ENCODE peak calls at places on chromosomes 16 and 17, in four cellular contexts. One of them, this sample, is unnamed.

GRCh38 chr16:55471448-55472097 is 7.4 kb upstream of the MMP2 start:
- DNase-seq in CD8-positive, alpha-beta T cell: no peak
- DNase-seq in HCT116: peak; percentile 13
- DNase-seq in AG04449: peak; percentile 60
- DNase-seq in this sample: no peak

GRCh38 chr17:80959330-80960036 is 32.2 kb upstream of the CHMP6 start:
- DNase-seq in CD8-positive, alpha-beta T cell: no peak
- DNase-seq in HCT116: no peak
- DNase-seq in AG04449: no peak
- DNase-seq in this sample: peak; percentile 93

GRCh38 chr16:78100162-78100467 is 661 bp downstream of the WWOX start:
- DNase-seq in CD8-positive, alpha-beta T cell: no peak
- DNase-seq in HCT116: no peak
- DNase-seq in AG04449: no peak
- DNase-seq in this sample: no peak

GRCh38 chr16:81832801-81833547 is 53.9 kb downstream of the PLCG2 start:
- DNase-seq in CD8-positive, alpha-beta T cell: no peak
- DNase-seq in HCT116: no peak
- DNase-seq in AG04449: no peak
- DNase-seq in this sample: no peak

GRCh38 chr17:81070541-81071246 is 35.7 kb downstream of the BAIAP2 start:
- DNase-seq in CD8-positive, alpha-beta T cell: no peak
- DNase-seq in HCT116: no peak
- DNase-seq in AG04449: no peak
- DNase-seq in this sample: no peak

GRCh38 chr17:81713556-81714411 is 1.7 kb downstream of the SLC25A10 start:
- DNase-seq in CD8-positive, alpha-beta T cell: no peak
- DNase-seq in HCT116: no peak
- DNase-seq in AG04449: no peak
- DNase-seq in this sample: no peak

GRCh38 chr16:83513006-83513755 is 294.6 kb upstream of the HSBP1 start:
- DNase-seq in CD8-positive, alpha-beta T cell: no peak
- DNase-seq in HCT116: no peak
- DNase-seq in AG04449: peak; percentile 73
- DNase-seq in this sample: no peak

GRCh38 chr16:3513892-3514600 is 13.2 kb downstream of the CLUAP1 start:
- DNase-seq in CD8-positive, alpha-beta T cell: no peak
- DNase-seq in HCT116: no peak
- DNase-seq in AG04449: no peak
- DNase-seq in this sample: no peak

GRCh38 chr17:43637563-43638323 is 24.0 kb downstream of the MEOX1 start:
- DNase-seq in CD8-positive, alpha-beta T cell: no peak
- DNase-seq in HCT116: no peak
- DNase-seq in AG04449: no peak
- DNase-seq in this sample: no peak

GRCh38 chr17:78717431-78717980 is 64.6 kb downstream of the CYTH1 start:
- DNase-seq in CD8-positive, alpha-beta T cell: no peak
- DNase-seq in HCT116: no peak
- DNase-seq in AG04449: no peak
- DNase-seq in this sample: no peak

GRCh38 chr17:61631800-61632199 is 40.8 kb upstream of the NACA2 start:
- DNase-seq in CD8-positive, alpha-beta T cell: no peak
- DNase-seq in HCT116: no peak
- DNase-seq in AG04449: no peak
- DNase-seq in this sample: no peak

GRCh38 chr16:28212532-28212873 is 738 bp upstream of the XPO6 start:
- DNase-seq in CD8-positive, alpha-beta T cell: no peak
- DNase-seq in HCT116: peak; percentile 15
- DNase-seq in AG04449: no peak
- DNase-seq in this sample: no peak

GRCh38 chr17:82267575-82268379 is 5.7 kb downstream of the CSNK1D start:
- DNase-seq in CD8-positive, alpha-beta T cell: no peak
- DNase-seq in HCT116: no peak
- DNase-seq in AG04449: peak; percentile 80
- DNase-seq in this sample: peak; percentile 97

GRCh38 chr17:44235583-44235936 is 16.1 kb upstream of the UBTF start:
- DNase-seq in CD8-positive, alpha-beta T cell: no peak
- DNase-seq in HCT116: peak; percentile 73
- DNase-seq in AG04449: no peak
- DNase-seq in this sample: no peak

GRCh38 chr16:54070944-54071343 is 215.6 kb downstream of the IRX3 start:
- DNase-seq in CD8-positive, alpha-beta T cell: no peak
- DNase-seq in HCT116: no peak
- DNase-seq in AG04449: no peak
- DNase-seq in this sample: no peak

GRCh38 chr17:5584971-5585794 is 874 bp upstream of the NLRP1 start:
- DNase-seq in CD8-positive, alpha-beta T cell: no peak
- DNase-seq in HCT116: no peak
- DNase-seq in AG04449: peak; percentile 79
- DNase-seq in this sample: no peak

GRCh38 chr17:77698903-77699615 is 259.4 kb upstream of the TNRC6C start:
- DNase-seq in CD8-positive, alpha-beta T cell: no peak
- DNase-seq in HCT116: no peak
- DNase-seq in AG04449: no peak
- DNase-seq in this sample: peak; percentile 58

GRCh38 chr17:48048321-48049140 is at the start of gene NFE2L1:
- DNase-seq in CD8-positive, alpha-beta T cell: no peak
- DNase-seq in HCT116: peak; percentile 96
- DNase-seq in AG04449: peak; percentile 53
- DNase-seq in this sample: peak; percentile 96

GRCh38 chr16:53440125-53440524 is 5.9 kb downstream of the RBL2 start:
- DNase-seq in CD8-positive, alpha-beta T cell: no peak
- DNase-seq in HCT116: no peak
- DNase-seq in AG04449: no peak
- DNase-seq in this sample: no peak

GRCh38 chr16:4615389-4616046 is 830 bp upstream of the UBALD1 start:
- DNase-seq in CD8-positive, alpha-beta T cell: no peak
- DNase-seq in HCT116: no peak
- DNase-seq in AG04449: no peak
- DNase-seq in this sample: no peak
- H3K4me3 ChIP-seq in CD8-positive, alpha-beta T cell: peak overlapping the region; percentile 78
- H3K4me3 ChIP-seq in HCT116: peak overlapping the region; percentile 79
- H3K4me3 ChIP-seq in AG04449: peak overlapping the region; percentile 34
- H3K4me3 ChIP-seq in this sample: peak overlapping the region; percentile 100

GRCh38 chr17:16947470-16947869 is 24.4 kb downstream of the TNFRSF13B start:
- DNase-seq in CD8-positive, alpha-beta T cell: no peak
- DNase-seq in HCT116: no peak
- DNase-seq in AG04449: no peak
- DNase-seq in this sample: no peak

GRCh38 chr17:16943541-16944333 is 28.2 kb downstream of the TNFRSF13B start:
- DNase-seq in CD8-positive, alpha-beta T cell: no peak
- DNase-seq in HCT116: no peak
- DNase-seq in AG04449: no peak
- DNase-seq in this sample: peak; percentile 68

GRCh38 chr17:16944334-16945140 is 27.4 kb downstream of the TNFRSF13B start:
- DNase-seq in CD8-positive, alpha-beta T cell: no peak
- DNase-seq in HCT116: no peak
- DNase-seq in AG04449: no peak
- DNase-seq in this sample: peak; percentile 54

GRCh38 chr17:16945141-16945493 is 26.8 kb downstream of the TNFRSF13B start:
- DNase-seq in CD8-positive, alpha-beta T cell: no peak
- DNase-seq in HCT116: no peak
- DNase-seq in AG04449: no peak
- DNase-seq in this sample: peak; percentile 53

GRCh38 chr17:16945513-16946201 is 26.3 kb downstream of the TNFRSF13B start:
- DNase-seq in CD8-positive, alpha-beta T cell: no peak
- DNase-seq in HCT116: peak; percentile 7
- DNase-seq in AG04449: no peak
- DNase-seq in this sample: no peak
- TF ChIP-seq CTCF in CD8-positive, alpha-beta T cell: no peak
- TF ChIP-seq CTCF in HCT116: peak; percentile 42
- TF ChIP-seq CTCF in AG04449: no peak
- TF ChIP-seq CTCF in this sample: no peak

DNA sequence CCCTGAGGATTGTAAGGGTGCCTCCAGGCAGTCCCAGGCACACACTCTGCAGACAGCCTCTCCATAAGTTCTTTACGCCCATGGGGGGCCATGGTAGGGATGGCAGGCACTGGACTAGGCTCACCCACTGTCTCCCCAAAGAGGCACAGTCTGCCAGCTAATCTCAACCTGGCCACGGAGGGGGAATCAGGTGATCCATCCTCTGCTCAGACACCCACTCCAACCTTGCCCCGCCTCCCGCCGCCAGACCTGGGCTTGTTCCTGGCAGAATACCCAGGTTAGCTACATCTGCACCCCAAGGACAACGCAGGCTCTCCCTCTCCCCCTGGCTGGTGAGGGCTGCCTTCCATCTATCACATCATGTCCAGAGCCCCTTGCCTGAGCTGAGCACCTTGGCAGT is 1.2 kb downstream of the NLGN2 start:
- DNase-seq in CD8-positive, alpha-beta T cell: no peak
- DNase-seq in HCT116: no peak
- DNase-seq in AG04449: no peak
- DNase-seq in this sample: no peak
- H3K4me3 ChIP-seq in CD8-positive, alpha-beta T cell: no peak overlapping the region
- H3K4me3 ChIP-seq in HCT116: no peak overlapping the region
- H3K4me3 ChIP-seq in AG04449: no peak overlapping the region
- H3K4me3 ChIP-seq in this sample: no peak overlapping the region

DNA sequence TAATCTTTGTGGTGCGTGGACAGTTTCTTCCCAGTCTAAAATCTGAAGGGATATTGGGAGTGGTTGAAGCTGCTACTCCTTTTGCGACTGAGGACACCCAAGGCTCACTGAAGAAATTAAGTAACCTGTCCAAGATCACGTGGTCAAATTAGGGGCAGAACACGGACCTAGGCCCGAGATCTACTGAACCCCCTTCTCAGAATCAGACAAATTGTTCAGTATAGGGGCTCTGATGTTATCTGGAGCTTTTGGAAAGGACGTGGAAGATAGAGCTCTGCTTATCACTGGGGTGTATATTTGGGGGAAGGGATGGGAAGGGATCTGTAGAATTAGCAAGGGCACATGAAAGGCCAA is 857 bp downstream of the TANGO6 start:
- DNase-seq in CD8-positive, alpha-beta T cell: no peak
- DNase-seq in HCT116: no peak
- DNase-seq in AG04449: no peak
- DNase-seq in this sample: no peak
- TF ChIP-seq CTCF in CD8-positive, alpha-beta T cell: no peak
- TF ChIP-seq CTCF in HCT116: no peak
- TF ChIP-seq CTCF in AG04449: no peak
- TF ChIP-seq CTCF in this sample: no peak

DNA sequence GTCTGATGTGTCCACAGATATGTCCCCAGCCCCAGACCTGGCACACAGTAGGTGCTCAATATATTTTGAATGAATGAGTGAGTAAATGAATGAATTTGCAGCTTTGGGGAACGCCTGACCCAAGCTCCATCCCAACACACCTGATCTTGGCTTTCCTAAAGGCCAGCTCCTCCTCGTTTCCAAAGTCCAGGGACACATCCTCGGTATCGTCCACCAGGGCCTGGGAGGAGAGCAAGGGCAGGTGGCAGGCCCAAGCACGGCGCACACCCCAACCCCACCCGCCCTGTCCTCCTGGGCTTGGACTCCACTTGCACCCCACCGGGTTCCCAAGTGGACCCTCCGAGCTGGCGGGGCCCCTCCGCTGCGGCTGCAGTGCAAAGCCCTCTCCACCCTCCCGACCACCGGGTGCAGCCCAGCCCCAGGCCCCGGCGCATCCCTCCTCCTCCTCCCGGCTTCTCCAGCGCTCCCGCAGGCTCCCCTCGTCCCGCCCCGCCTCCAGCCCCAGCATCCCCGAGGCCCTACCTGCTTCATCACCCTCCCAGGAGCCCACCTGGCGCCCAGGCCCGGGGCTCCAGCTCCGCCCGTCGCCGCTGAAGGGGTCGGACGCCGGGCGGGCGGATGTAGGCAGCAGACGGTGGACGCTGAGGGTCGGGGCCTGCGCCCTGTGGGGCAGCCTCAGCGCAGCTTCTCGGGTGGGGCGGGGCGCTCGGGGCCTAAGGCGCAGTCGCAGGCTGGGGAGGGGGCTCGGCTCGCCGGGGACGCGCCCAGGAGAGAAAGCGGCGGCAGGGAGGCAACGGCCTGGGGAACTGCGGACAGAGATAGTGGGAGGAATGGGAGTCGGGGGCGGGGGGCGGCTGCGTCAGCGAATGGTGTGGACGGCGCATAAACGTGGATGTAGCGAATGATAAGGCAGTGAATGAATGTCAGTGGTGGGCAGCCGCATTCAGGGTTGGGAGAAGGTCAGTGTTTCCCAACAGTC is at the start of gene TVP23A:
- DNase-seq in CD8-positive, alpha-beta T cell: no peak
- DNase-seq in HCT116: no peak
- DNase-seq in AG04449: no peak
- DNase-seq in this sample: no peak
- H3K4me3 ChIP-seq in CD8-positive, alpha-beta T cell: no peak within 1 kb of the TSS
- H3K4me3 ChIP-seq in HCT116: no peak within 1 kb of the TSS
- H3K4me3 ChIP-seq in AG04449: no peak within 1 kb of the TSS
- H3K4me3 ChIP-seq in this sample: peak within 1 kb of the TSS; percentile 64

GRCh38 chr17:28187931-28188330 is 131.1 kb upstream of the TMEM97 start:
- DNase-seq in CD8-positive, alpha-beta T cell: no peak
- DNase-seq in HCT116: no peak
- DNase-seq in AG04449: no peak
- DNase-seq in this sample: no peak
- TF ChIP-seq CTCF in CD8-positive, alpha-beta T cell: no peak
- TF ChIP-seq CTCF in HCT116: no peak
- TF ChIP-seq CTCF in AG04449: no peak
- TF ChIP-seq CTCF in this sample: no peak

DNA sequence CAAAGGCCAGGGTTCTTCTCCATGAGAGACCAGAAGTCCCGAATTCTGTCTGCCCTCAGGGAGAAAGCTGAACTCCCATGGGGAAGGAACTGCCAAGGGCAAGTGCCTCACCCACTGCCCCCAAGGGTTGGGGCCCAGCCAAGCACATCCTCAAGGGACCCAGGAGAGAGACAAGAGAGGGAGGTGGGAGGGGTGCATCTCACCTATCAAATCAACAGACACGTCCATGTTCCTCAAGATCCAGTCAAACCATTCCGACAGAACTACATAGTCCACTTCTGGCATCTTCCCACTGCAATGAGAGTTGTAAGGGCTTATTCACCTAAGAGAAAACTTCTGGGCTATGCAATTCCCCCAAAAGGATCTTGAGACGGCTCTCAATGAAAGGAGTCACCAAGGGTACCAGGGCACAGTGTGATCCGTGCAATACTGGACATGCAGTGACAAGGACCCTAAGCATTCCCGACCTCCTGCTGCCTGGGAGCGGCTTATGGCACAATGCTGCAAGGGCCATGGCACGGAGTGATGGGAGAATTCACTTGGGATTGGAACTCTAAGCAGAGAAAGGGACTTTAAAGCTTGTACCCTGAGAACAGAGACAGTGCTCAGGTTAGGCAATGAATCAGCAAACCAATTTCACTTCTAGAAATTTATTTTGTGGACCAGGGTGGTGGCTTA is 32.2 kb downstream of the TK2 start:
- DNase-seq in CD8-positive, alpha-beta T cell: no peak
- DNase-seq in HCT116: no peak
- DNase-seq in AG04449: no peak
- DNase-seq in this sample: peak; percentile 74
- H3K4me3 ChIP-seq in CD8-positive, alpha-beta T cell: no peak overlapping the region
- H3K4me3 ChIP-seq in HCT116: no peak overlapping the region
- H3K4me3 ChIP-seq in AG04449: no peak overlapping the region
- H3K4me3 ChIP-seq in this sample: peak overlapping the region; percentile 63

GRCh38 chr16:68995011-68995504 is 110.4 kb upstream of the HAS3 start:
- DNase-seq in CD8-positive, alpha-beta T cell: no peak
- DNase-seq in HCT116: peak; percentile 80
- DNase-seq in AG04449: no peak
- DNase-seq in this sample: no peak
- TF ChIP-seq CTCF in CD8-positive, alpha-beta T cell: no peak
- TF ChIP-seq CTCF in HCT116: peak; percentile 75
- TF ChIP-seq CTCF in AG04449: no peak
- TF ChIP-seq CTCF in this sample: no peak

GRCh38 chr17:50147841-50148225 is 2.6 kb downstream of the PPP1R9B start:
- DNase-seq in CD8-positive, alpha-beta T cell: no peak
- DNase-seq in HCT116: no peak
- DNase-seq in AG04449: no peak
- DNase-seq in this sample: no peak
- H3K4me3 ChIP-seq in CD8-positive, alpha-beta T cell: peak overlapping the region; percentile 90
- H3K4me3 ChIP-seq in HCT116: peak overlapping the region; percentile 97
- H3K4me3 ChIP-seq in AG04449: peak overlapping the region; percentile 77
- H3K4me3 ChIP-seq in this sample: peak overlapping the region; percentile 90

This sample was measured in coronary artery.